ENCODE peak calls at places on chromosomes 1 and 21, in seven cellular contexts. V is neuronal stem cell; W is brain microvascular endothelial cell; F is thyroid gland; T is naive thymus-derived CD4-positive, alpha-beta T cell; Z is CD4-positive, CD25-positive, alpha-beta regulatory T cell; S is AG09309. G is an unnamed sample.

GRCh38 chr1:178093958-178094751 is at the start of gene RASAL2:
- DNase-seq in F (peak), S (no peak), W (peak), T (no peak), Z (no peak), V (peak), G (peak)

GRCh38 chr1:14421977-14422609 is 176.4 kb upstream of the KAZN start:
- DNase-seq in Z (no peak), W (no peak), F (peak), T (no peak), V (no peak), S (no peak), G (no peak)

GRCh38 chr1:188194916-188195315 is 1366.2 kb downstream of the PLA2G4A start:
- DNase-seq in V (no peak), Z (no peak), W (no peak), S (no peak), F (no peak), T (no peak), G (no peak)

GRCh38 chr1:205572426-205572825 is 59.4 kb downstream of the ELK4 start:
- DNase-seq in Z (no peak), T (no peak), S (no peak), W (no peak), F (no peak), V (no peak), G (no peak)

GRCh38 chr21:44878053-44878982 is 4.8 kb upstream of the PTTG1IP start:
- DNase-seq in S (no peak), V (no peak), F (no peak), Z (no peak), T (no peak), W (no peak), G (no peak)

GRCh38 chr1:38028105-38028591 is 15.6 kb downstream of the UTP11 start:
- DNase-seq in V (no peak), S (no peak), W (no peak), Z (no peak), T (no peak), F (no peak), G (peak)

GRCh38 chr1:226531360-226532093 is 17.0 kb upstream of the STUM start:
- DNase-seq in W (no peak), F (no peak), T (no peak), V (no peak), Z (no peak), S (no peak), G (no peak)

GRCh38 chr1:165527251-165527650 is 16.5 kb upstream of the LRRC52 start:
- DNase-seq in W (no peak), F (no peak), V (no peak), S (no peak), T (no peak), Z (no peak), G (no peak)

DNA sequence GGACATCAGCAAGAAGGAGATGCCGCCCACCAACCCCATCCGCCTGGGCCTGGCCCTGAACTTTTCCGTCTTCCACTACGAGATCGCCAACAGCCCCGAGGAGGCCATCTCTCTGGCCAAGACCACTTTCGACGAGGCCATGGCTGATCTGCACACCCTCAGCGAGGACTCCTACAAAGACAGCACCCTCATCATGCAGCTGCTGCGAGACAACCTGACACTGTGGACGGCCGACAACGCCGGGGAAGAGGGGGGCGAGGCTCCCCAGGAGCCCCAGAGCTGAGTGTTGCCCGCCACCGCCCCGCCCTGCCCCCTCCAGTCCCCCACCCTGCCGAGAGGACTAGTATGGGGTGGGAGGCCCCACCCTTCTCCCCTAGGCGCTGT is 720 bp downstream of the SFN start:
- DNase-seq in V (no peak), F (no peak), Z (no peak), T (no peak), W (no peak), S (no peak), G (no peak)
- H3K4me3 ChIP-seq in V (no peak), F (no peak), Z (no peak), T (no peak), W (no peak), S (peak), G (peak)

GRCh38 chr1:44785501-44786137 is 2.4 kb downstream of the BEST4 start:
- DNase-seq in S (no peak), W (no peak), F (no peak), T (no peak), Z (no peak), V (no peak), G (no peak)

GRCh38 chr1:44784094-44785026 is 3.6 kb downstream of the BEST4 start:
- DNase-seq in F (peak), Z (peak), S (no peak), W (no peak), V (no peak), T (no peak), G (peak)

GRCh38 chr1:44785027-44785376 is 3.0 kb downstream of the BEST4 start:
- DNase-seq in S (no peak), Z (no peak), T (no peak), V (no peak), W (no peak), F (no peak), G (no peak)

GRCh38 chr1:44786138-44786840 is 1.7 kb downstream of the BEST4 start:
- DNase-seq in S (no peak), Z (peak), T (peak), F (peak), W (peak), V (no peak), G (peak)

DNA sequence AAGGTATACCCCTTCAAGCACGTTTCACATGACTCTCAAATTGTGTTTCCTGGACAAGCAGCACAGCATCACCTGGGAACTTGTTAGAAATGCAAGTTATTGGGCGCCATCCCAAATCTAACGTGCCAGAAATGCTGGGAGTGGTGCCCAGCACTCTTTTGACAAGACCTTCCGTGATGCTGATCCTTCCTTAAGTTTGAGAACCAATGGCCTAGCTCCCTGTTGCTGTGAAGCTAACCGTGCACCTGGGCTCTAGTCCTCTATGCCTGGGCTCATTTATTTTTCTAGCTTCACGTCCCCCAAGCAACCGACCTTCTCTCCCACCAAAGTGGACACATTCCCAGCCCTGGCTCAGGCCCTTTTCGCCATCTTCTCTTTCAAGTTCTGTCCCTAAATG is 4.3 kb downstream of the BEST4 start:
- DNase-seq in W (no peak), T (no peak), V (no peak), Z (no peak), S (no peak), F (peak), G (no peak)
- H3K4me3 ChIP-seq in W (peak), T (peak), V (peak), Z (peak), S (peak), F (peak), G (peak)

GRCh38 chr1:959730-960039 is 629 bp upstream of the NOC2L start:
- DNase-seq in T (peak), F (no peak), Z (no peak), S (no peak), W (no peak), V (no peak), G (no peak)
- H3K4me3 ChIP-seq in T (peak), F (peak), Z (no peak), S (peak), W (peak), V (no peak), G (no peak)

DNA sequence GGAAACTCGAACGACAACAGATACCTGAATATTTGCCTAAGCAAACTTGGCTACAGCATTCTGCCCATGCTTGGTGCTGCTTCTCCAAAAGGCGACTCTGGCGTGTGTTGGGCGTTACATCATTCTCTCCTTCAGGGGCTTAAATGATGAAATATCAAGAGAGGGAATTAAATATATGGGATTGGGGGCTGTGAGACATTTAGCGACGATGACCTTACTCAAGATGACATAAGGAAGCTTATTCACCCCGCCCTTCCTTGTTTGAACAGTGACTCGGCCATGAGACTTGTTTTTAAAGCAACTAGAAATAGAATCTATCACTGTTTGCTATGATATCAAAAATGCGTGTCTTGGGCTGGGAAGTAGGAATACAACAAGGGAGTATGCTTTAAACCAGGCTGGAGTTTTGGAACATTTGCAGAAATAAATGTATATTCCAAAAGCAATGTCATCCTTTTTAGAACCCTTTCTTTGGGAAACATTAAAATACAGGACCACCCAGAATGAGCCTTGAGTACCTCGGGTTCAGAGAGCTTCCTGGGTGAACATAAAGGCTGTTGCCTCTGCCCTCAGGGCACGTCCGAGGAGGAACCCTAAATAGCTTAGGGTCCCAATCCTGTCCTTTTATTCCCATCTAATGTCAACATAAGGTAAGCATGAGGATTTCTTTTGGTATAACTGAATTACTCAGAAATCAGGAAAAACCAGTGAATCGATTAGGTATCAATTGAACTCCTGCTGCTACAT is 123.3 kb upstream of the SLC45A1 start:
- DNase-seq in W (peak), V (no peak), T (no peak), F (no peak), S (no peak), Z (no peak), G (no peak)
- H3K4me3 ChIP-seq in W (no peak), V (no peak), T (no peak), F (no peak), S (no peak), Z (no peak), G (no peak)

G was measured in GM06990.